ENCODE peak calls at places on chromosomes 6 and 20, in seven cellular contexts. T is lower leg skin, A is GM23338, H is HCT116, B is cardiac fibroblast, P is aorta, L is coronary artery. D is an unnamed sample.

GRCh38 chr20:63735859-63736718 is at the start of gene LIME1:
- DNase-seq in T (peak; percentile 88), A (no peak), H (no peak), B (no peak), P (peak; percentile 80), L (no peak), D (no peak)

GRCh38 chr6:159134701-159135364 is 34.4 kb upstream of the FNDC1 start:
- DNase-seq in T (no peak), A (peak; percentile 89), H (peak; percentile 75), B (peak; percentile 63), P (no peak), L (no peak), D (no peak)

GRCh38 chr20:38295811-38296210 is 8.1 kb upstream of the BPI start:
- DNase-seq in T (no peak), A (no peak), H (no peak), B (no peak), P (no peak), L (no peak), D (no peak)

GRCh38 chr20:33986560-33987216 is 7.0 kb upstream of the RALY start:
- DNase-seq in T (no peak), A (no peak), H (no peak), B (no peak), P (no peak), L (no peak), D (no peak)

GRCh38 chr20:53581444-53582311 is 12.0 kb downstream of the ZNF217 start:
- DNase-seq in T (peak; percentile 86), A (no peak), H (no peak), B (no peak), P (peak; percentile 81), L (no peak), D (no peak)

GRCh38 chr6:17354700-17355403 is 38.5 kb upstream of the CAP2 start:
- DNase-seq in T (no peak), A (no peak), H (peak; percentile 67), B (no peak), P (no peak), L (no peak), D (no peak)

GRCh38 chr6:124373386-124373785 is 569.7 kb downstream of the NKAIN2 start:
- DNase-seq in T (no peak), A (no peak), H (no peak), B (no peak), P (no peak), L (no peak), D (no peak)

GRCh38 chr6:167904791-167905190 is 78.1 kb downstream of the AFDN start:
- DNase-seq in T (no peak), A (peak; percentile 12), H (no peak), B (no peak), P (no peak), L (no peak), D (no peak)

GRCh38 chr6:11374036-11375010 is 141.9 kb upstream of the NEDD9 start:
- DNase-seq in T (no peak), A (no peak), H (no peak), B (no peak), P (no peak), L (no peak), D (no peak)

GRCh38 chr6:169536446-169537170 is 165.2 kb downstream of the WDR27 start:
- DNase-seq in T (no peak), A (no peak), H (no peak), B (peak; percentile 29), P (no peak), L (no peak), D (no peak)

GRCh38 chr20:46056970-46057855 is 28.2 kb downstream of the SLC12A5 start:
- DNase-seq in T (peak; percentile 83), A (peak; percentile 87), H (no peak), B (peak; percentile 53), P (peak; percentile 87), L (peak; percentile 68), D (no peak)

GRCh38 chr6:79076881-79077641 is 993 bp downstream of the PHIP start:
- DNase-seq in T (peak; percentile 97), A (peak; percentile 95), H (peak; percentile 69), B (peak; percentile 96), P (peak; percentile 97), L (peak; percentile 93), D (peak; percentile 67)

GRCh38 chr6:147040521-147040920 is 163.7 kb upstream of the STXBP5 start:
- DNase-seq in T (no peak), A (no peak), H (no peak), B (no peak), P (no peak), L (no peak), D (no peak)

GRCh38 chr6:138571174-138571573 is 71.9 kb upstream of the NHSL1 start:
- DNase-seq in T (no peak), A (no peak), H (no peak), B (peak; percentile 15), P (no peak), L (no peak), D (no peak)

GRCh38 chr6:34530753-34531365 is 25.3 kb downstream of the SPDEF start:
- DNase-seq in T (no peak), A (no peak), H (no peak), B (no peak), P (no peak), L (no peak), D (no peak)

GRCh38 chr20:50190251-50191064 is at the start of gene CEBPB:
- DNase-seq in T (peak; percentile 99), A (peak; percentile 95), H (peak; percentile 76), B (peak; percentile 95), P (peak; percentile 97), L (peak; percentile 95), D (no peak)

GRCh38 chr6:31356946-31357466 is at the start of gene HLA-B:
- DNase-seq in T (peak; percentile 95), A (peak; percentile 79), H (peak; percentile 47), B (peak; percentile 84), P (peak; percentile 95), L (peak; percentile 92), D (peak; percentile 49)

GRCh38 chr6:136251394-136251793 is 1.3 kb upstream of the MTFR2 start:
- DNase-seq in T (no peak), A (no peak), H (no peak), B (no peak), P (no peak), L (no peak), D (no peak)

GRCh38 chr6:129501401-129502051 is 208.5 kb downstream of the ARHGAP18 start:
- DNase-seq in T (no peak), A (peak; percentile 34), H (peak; percentile 98), B (peak; percentile 91), P (peak; percentile 78), L (no peak), D (peak; percentile 79)

GRCh38 chr20:36847009-36847709 is 28.8 kb upstream of the TLDC2 start:
- DNase-seq in T (peak; percentile 95), A (no peak), H (no peak), B (peak; percentile 95), P (peak; percentile 93), L (peak; percentile 94), D (no peak)

GRCh38 chr20:36849333-36850065 is 26.4 kb upstream of the TLDC2 start:
- DNase-seq in T (no peak), A (no peak), H (no peak), B (no peak), P (no peak), L (no peak), D (no peak)

GRCh38 chr20:36848677-36849076 is 27.3 kb upstream of the TLDC2 start:
- DNase-seq in T (no peak), A (no peak), H (no peak), B (no peak), P (no peak), L (no peak), D (no peak)

GRCh38 chr20:36847710-36848040 is 28.3 kb upstream of the TLDC2 start:
- DNase-seq in T (no peak), A (no peak), H (no peak), B (peak; percentile 31), P (no peak), L (no peak), D (no peak)

GRCh38 chr20:36848078-36848660 is 27.8 kb upstream of the TLDC2 start:
- DNase-seq in T (no peak), A (no peak), H (no peak), B (peak; percentile 81), P (no peak), L (no peak), D (peak; percentile 70)
- H3K4me3 ChIP-seq in T (no peak overlapping the region), A (no peak overlapping the region), H (no peak overlapping the region), B (no peak overlapping the region), P (no peak overlapping the region), L (peak overlapping the region; percentile 38), D (no peak overlapping the region)

DNA sequence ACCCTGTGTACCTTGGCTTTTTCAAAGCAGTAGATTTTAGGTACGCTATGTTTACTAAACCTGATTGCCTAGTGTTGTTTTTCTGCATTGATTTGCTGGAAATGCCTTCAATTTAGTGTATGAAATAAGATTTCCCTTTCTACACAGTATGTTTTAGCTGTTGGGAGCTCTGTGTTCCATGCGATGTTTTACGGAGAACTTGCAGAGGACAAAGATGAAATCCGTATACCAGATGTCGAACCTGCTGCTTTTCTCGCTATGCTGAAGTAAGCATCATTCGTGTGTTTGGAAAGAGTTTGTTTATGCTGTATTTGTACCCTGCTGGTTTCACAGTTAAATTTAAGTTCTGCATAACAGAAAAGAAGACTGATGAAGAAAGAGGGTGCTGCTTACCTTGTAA is 1.9 kb downstream of the BTBD3 start:
- DNase-seq in T (no peak), A (no peak), H (no peak), B (no peak), P (no peak), L (no peak), D (no peak)
- H3K4me3 ChIP-seq in T (no peak overlapping the region), A (no peak overlapping the region), H (no peak overlapping the region), B (no peak overlapping the region), P (no peak overlapping the region), L (peak overlapping the region; percentile 59), D (no peak overlapping the region)

DNA sequence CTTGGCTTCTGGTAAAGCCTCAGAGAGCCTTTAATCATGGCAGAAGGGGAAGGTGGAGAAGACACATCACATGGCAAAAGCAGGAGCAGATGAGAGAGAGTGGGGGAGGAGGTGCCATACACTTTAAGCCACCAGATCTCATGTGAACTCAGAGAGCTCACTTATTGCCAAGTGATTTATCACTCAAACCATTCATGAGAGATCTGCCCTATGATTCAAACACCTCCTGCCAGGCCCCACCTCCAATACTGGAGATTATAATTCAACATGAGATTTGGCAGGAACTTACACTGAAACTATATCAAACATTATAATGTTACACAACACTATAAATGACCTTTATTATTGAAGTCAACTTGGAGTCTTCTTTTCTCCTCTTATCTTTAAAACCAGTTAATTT is 47.9 kb downstream of the FKBP1C start:
- DNase-seq in T (no peak), A (no peak), H (no peak), B (no peak), P (no peak), L (no peak), D (no peak)
- H3K4me3 ChIP-seq in T (no peak overlapping the region), A (no peak overlapping the region), H (no peak overlapping the region), B (no peak overlapping the region), P (no peak overlapping the region), L (no peak overlapping the region), D (no peak overlapping the region)

DNA sequence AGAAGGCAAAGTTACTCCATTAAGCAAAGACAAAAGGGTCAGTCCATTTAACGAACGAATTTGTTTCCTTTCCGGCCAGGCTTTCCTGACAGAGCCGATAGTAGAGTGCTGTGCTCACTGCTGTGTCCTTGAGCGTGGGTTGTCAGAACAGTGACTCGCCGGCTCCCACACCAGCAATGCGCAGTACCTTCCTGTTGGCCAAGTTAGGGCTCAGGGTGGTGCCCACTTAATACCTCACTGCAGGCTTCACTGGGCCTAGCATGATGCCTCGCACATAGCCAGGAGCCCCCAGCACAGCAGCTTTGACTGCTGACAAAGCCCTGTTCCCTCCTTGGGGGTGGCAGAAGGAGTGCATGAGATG is 294.8 kb downstream of the FOXC1 start:
- DNase-seq in T (no peak), A (no peak), H (no peak), B (no peak), P (no peak), L (no peak), D (no peak)
- H3K4me3 ChIP-seq in T (no peak overlapping the region), A (no peak overlapping the region), H (no peak overlapping the region), B (no peak overlapping the region), P (no peak overlapping the region), L (no peak overlapping the region), D (no peak overlapping the region)

D was measured in BJ.